ENCODE peak calls at places on chromosomes 12 and 14, in nine cellular contexts. One of them, this sample, is unnamed.

GRCh38 chr12:56224102-56224701 is at the start of gene NABP2:
- DNase-seq in A549: peak; percentile 99
- DNase-seq in epithelial cell of esophagus: peak; percentile 99
- DNase-seq in gastrocnemius medialis: peak; percentile 97
- DNase-seq in foreskin fibroblast: peak; percentile 97
- DNase-seq in sigmoid colon: peak; percentile 99
- DNase-seq in neural progenitor cell: peak; percentile 99
- DNase-seq in nephron progenitor cell: peak; percentile 95
- DNase-seq in AG04449: peak; percentile 75
- DNase-seq in this sample: peak; percentile 98

GRCh38 chr12:20011200-20011599 is 357.1 kb upstream of the PDE3A start:
- DNase-seq in A549: no peak
- DNase-seq in epithelial cell of esophagus: no peak
- DNase-seq in gastrocnemius medialis: no peak
- DNase-seq in foreskin fibroblast: no peak
- DNase-seq in sigmoid colon: no peak
- DNase-seq in neural progenitor cell: no peak
- DNase-seq in nephron progenitor cell: no peak
- DNase-seq in AG04449: no peak
- DNase-seq in this sample: no peak

GRCh38 chr14:74519316-74520074 is 25.9 kb downstream of the ISCA2 start:
- DNase-seq in A549: no peak
- DNase-seq in epithelial cell of esophagus: no peak
- DNase-seq in gastrocnemius medialis: no peak
- DNase-seq in foreskin fibroblast: no peak
- DNase-seq in sigmoid colon: no peak
- DNase-seq in neural progenitor cell: no peak
- DNase-seq in nephron progenitor cell: no peak
- DNase-seq in AG04449: no peak
- DNase-seq in this sample: no peak

GRCh38 chr12:92921877-92922276 is 7.2 kb downstream of the EEA1 start:
- DNase-seq in A549: no peak
- DNase-seq in epithelial cell of esophagus: no peak
- DNase-seq in gastrocnemius medialis: no peak
- DNase-seq in foreskin fibroblast: no peak
- DNase-seq in sigmoid colon: no peak
- DNase-seq in neural progenitor cell: no peak
- DNase-seq in nephron progenitor cell: no peak
- DNase-seq in AG04449: no peak
- DNase-seq in this sample: no peak

GRCh38 chr14:60656755-60657608 is 7.7 kb upstream of the SIX1 start:
- DNase-seq in A549: peak; percentile 43
- DNase-seq in epithelial cell of esophagus: peak; percentile 66
- DNase-seq in gastrocnemius medialis: peak; percentile 67
- DNase-seq in foreskin fibroblast: peak; percentile 79
- DNase-seq in sigmoid colon: no peak
- DNase-seq in neural progenitor cell: peak; percentile 90
- DNase-seq in nephron progenitor cell: peak; percentile 78
- DNase-seq in AG04449: no peak
- DNase-seq in this sample: peak; percentile 81

GRCh38 chr12:98465950-98466349 is 49.4 kb upstream of the TMPO start:
- DNase-seq in A549: no peak
- DNase-seq in epithelial cell of esophagus: peak; percentile 26
- DNase-seq in gastrocnemius medialis: no peak
- DNase-seq in foreskin fibroblast: no peak
- DNase-seq in sigmoid colon: no peak
- DNase-seq in neural progenitor cell: no peak
- DNase-seq in nephron progenitor cell: no peak
- DNase-seq in AG04449: no peak
- DNase-seq in this sample: no peak

GRCh38 chr12:119870462-119870861 is 6.7 kb downstream of the CIT start:
- DNase-seq in A549: no peak
- DNase-seq in epithelial cell of esophagus: no peak
- DNase-seq in gastrocnemius medialis: no peak
- DNase-seq in foreskin fibroblast: peak; percentile 25
- DNase-seq in sigmoid colon: no peak
- DNase-seq in neural progenitor cell: no peak
- DNase-seq in nephron progenitor cell: no peak
- DNase-seq in AG04449: no peak
- DNase-seq in this sample: no peak

GRCh38 chr12:29517265-29517664 is 19.8 kb upstream of the OVCH1 start:
- DNase-seq in A549: no peak
- DNase-seq in epithelial cell of esophagus: peak; percentile 9
- DNase-seq in gastrocnemius medialis: no peak
- DNase-seq in foreskin fibroblast: no peak
- DNase-seq in sigmoid colon: no peak
- DNase-seq in neural progenitor cell: no peak
- DNase-seq in nephron progenitor cell: no peak
- DNase-seq in AG04449: no peak
- DNase-seq in this sample: no peak

GRCh38 chr12:116880817-116881324 is 370 bp downstream of the HRK start:
- DNase-seq in A549: peak; percentile 63
- DNase-seq in epithelial cell of esophagus: peak; percentile 60
- DNase-seq in gastrocnemius medialis: no peak
- DNase-seq in foreskin fibroblast: peak; percentile 34
- DNase-seq in sigmoid colon: no peak
- DNase-seq in neural progenitor cell: peak; percentile 75
- DNase-seq in nephron progenitor cell: peak; percentile 74
- DNase-seq in AG04449: no peak
- DNase-seq in this sample: peak; percentile 70

GRCh38 chr14:64444984-64445845 is 20.1 kb upstream of the AKAP5 start:
- DNase-seq in A549: no peak
- DNase-seq in epithelial cell of esophagus: peak; percentile 68
- DNase-seq in gastrocnemius medialis: no peak
- DNase-seq in foreskin fibroblast: peak; percentile 57
- DNase-seq in sigmoid colon: no peak
- DNase-seq in neural progenitor cell: no peak
- DNase-seq in nephron progenitor cell: peak; percentile 25
- DNase-seq in AG04449: peak; percentile 59
- DNase-seq in this sample: no peak

GRCh38 chr12:76268267-76268666 is 79.9 kb downstream of the BBS10 start:
- DNase-seq in A549: no peak
- DNase-seq in epithelial cell of esophagus: no peak
- DNase-seq in gastrocnemius medialis: no peak
- DNase-seq in foreskin fibroblast: peak; percentile 57
- DNase-seq in sigmoid colon: no peak
- DNase-seq in neural progenitor cell: no peak
- DNase-seq in nephron progenitor cell: no peak
- DNase-seq in AG04449: no peak
- DNase-seq in this sample: no peak

GRCh38 chr12:52007158-52007921 is 594 bp downstream of the TAMALIN start:
- DNase-seq in A549: no peak
- DNase-seq in epithelial cell of esophagus: no peak
- DNase-seq in gastrocnemius medialis: no peak
- DNase-seq in foreskin fibroblast: no peak
- DNase-seq in sigmoid colon: peak; percentile 80
- DNase-seq in neural progenitor cell: peak; percentile 47
- DNase-seq in nephron progenitor cell: no peak
- DNase-seq in AG04449: no peak
- DNase-seq in this sample: no peak

GRCh38 chr12:122062832-122063690 is 15.5 kb upstream of the MLXIP start:
- DNase-seq in A549: peak; percentile 51
- DNase-seq in epithelial cell of esophagus: peak; percentile 92
- DNase-seq in gastrocnemius medialis: no peak
- DNase-seq in foreskin fibroblast: peak; percentile 84
- DNase-seq in sigmoid colon: peak; percentile 95
- DNase-seq in neural progenitor cell: no peak
- DNase-seq in nephron progenitor cell: peak; percentile 45
- DNase-seq in AG04449: peak; percentile 61
- DNase-seq in this sample: no peak

GRCh38 chr12:123075591-123076171 is 75.2 kb downstream of the PITPNM2 start:
- DNase-seq in A549: no peak
- DNase-seq in epithelial cell of esophagus: peak; percentile 29
- DNase-seq in gastrocnemius medialis: no peak
- DNase-seq in foreskin fibroblast: no peak
- DNase-seq in sigmoid colon: no peak
- DNase-seq in neural progenitor cell: peak; percentile 86
- DNase-seq in nephron progenitor cell: peak; percentile 61
- DNase-seq in AG04449: no peak
- DNase-seq in this sample: peak; percentile 46

GRCh38 chr12:95721320-95721719 is 69.2 kb downstream of the NTN4 start:
- DNase-seq in A549: no peak
- DNase-seq in epithelial cell of esophagus: peak; percentile 90
- DNase-seq in gastrocnemius medialis: no peak
- DNase-seq in foreskin fibroblast: no peak
- DNase-seq in sigmoid colon: no peak
- DNase-seq in neural progenitor cell: peak; percentile 19
- DNase-seq in nephron progenitor cell: no peak
- DNase-seq in AG04449: no peak
- DNase-seq in this sample: no peak
- TF ChIP-seq CTCF in A549: no peak
- TF ChIP-seq CTCF in epithelial cell of esophagus: peak; percentile 33
- TF ChIP-seq CTCF in gastrocnemius medialis: no peak
- TF ChIP-seq CTCF in foreskin fibroblast: peak; percentile 22
- TF ChIP-seq CTCF in sigmoid colon: peak; percentile 11
- TF ChIP-seq CTCF in neural progenitor cell: peak; percentile 22
- TF ChIP-seq CTCF in nephron progenitor cell: no peak
- TF ChIP-seq CTCF in AG04449: no peak
- TF ChIP-seq CTCF in this sample: no peak

GRCh38 chr12:125683748-125684381 is 618.6 kb downstream of the AACS start:
- DNase-seq in A549: no peak
- DNase-seq in epithelial cell of esophagus: peak; percentile 1
- DNase-seq in gastrocnemius medialis: no peak
- DNase-seq in foreskin fibroblast: no peak
- DNase-seq in sigmoid colon: no peak
- DNase-seq in neural progenitor cell: peak; percentile 87
- DNase-seq in nephron progenitor cell: peak; percentile 90
- DNase-seq in AG04449: no peak
- DNase-seq in this sample: peak; percentile 83
- TF ChIP-seq CTCF in A549: no peak
- TF ChIP-seq CTCF in epithelial cell of esophagus: no peak
- TF ChIP-seq CTCF in gastrocnemius medialis: no peak
- TF ChIP-seq CTCF in foreskin fibroblast: no peak
- TF ChIP-seq CTCF in sigmoid colon: no peak
- TF ChIP-seq CTCF in neural progenitor cell: peak; percentile 91
- TF ChIP-seq CTCF in nephron progenitor cell: peak; percentile 93
- TF ChIP-seq CTCF in AG04449: no peak
- TF ChIP-seq CTCF in this sample: peak; percentile 86

GRCh38 chr12:97046901-97047300 is 139.8 kb downstream of the NEDD1 start:
- DNase-seq in A549: no peak
- DNase-seq in epithelial cell of esophagus: no peak
- DNase-seq in gastrocnemius medialis: no peak
- DNase-seq in foreskin fibroblast: no peak
- DNase-seq in sigmoid colon: no peak
- DNase-seq in neural progenitor cell: no peak
- DNase-seq in nephron progenitor cell: no peak
- DNase-seq in AG04449: no peak
- DNase-seq in this sample: no peak

GRCh38 chr12:97048421-97049035 is 141.5 kb downstream of the NEDD1 start:
- DNase-seq in A549: no peak
- DNase-seq in epithelial cell of esophagus: no peak
- DNase-seq in gastrocnemius medialis: no peak
- DNase-seq in foreskin fibroblast: no peak
- DNase-seq in sigmoid colon: no peak
- DNase-seq in neural progenitor cell: no peak
- DNase-seq in nephron progenitor cell: no peak
- DNase-seq in AG04449: no peak
- DNase-seq in this sample: no peak

DNA sequence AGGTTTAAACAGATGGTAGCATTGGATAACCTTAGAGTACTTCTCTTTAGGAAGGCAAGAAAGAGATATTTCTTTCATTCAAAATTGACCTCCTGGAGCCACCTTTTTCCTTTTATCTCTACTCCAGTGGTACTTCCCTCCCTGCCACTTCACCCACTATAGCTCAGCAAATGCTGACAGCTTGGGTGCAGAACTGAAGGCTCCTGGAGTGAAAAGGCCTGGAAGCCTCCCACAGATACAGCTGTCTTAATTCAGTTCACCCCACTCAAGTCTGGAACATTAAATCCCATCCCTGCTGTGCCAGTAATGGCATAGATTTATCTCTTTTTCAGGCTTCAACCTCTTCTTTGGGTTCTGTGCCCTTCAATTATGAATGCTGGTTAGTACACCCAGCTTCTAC is 140.3 kb downstream of the NEDD1 start:
- DNase-seq in A549: no peak
- DNase-seq in epithelial cell of esophagus: no peak
- DNase-seq in gastrocnemius medialis: no peak
- DNase-seq in foreskin fibroblast: no peak
- DNase-seq in sigmoid colon: no peak
- DNase-seq in neural progenitor cell: no peak
- DNase-seq in nephron progenitor cell: no peak
- DNase-seq in AG04449: no peak
- DNase-seq in this sample: no peak
- TF ChIP-seq CTCF in A549: no peak
- TF ChIP-seq CTCF in epithelial cell of esophagus: no peak
- TF ChIP-seq CTCF in gastrocnemius medialis: no peak
- TF ChIP-seq CTCF in foreskin fibroblast: no peak
- TF ChIP-seq CTCF in sigmoid colon: no peak
- TF ChIP-seq CTCF in neural progenitor cell: no peak
- TF ChIP-seq CTCF in nephron progenitor cell: no peak
- TF ChIP-seq CTCF in AG04449: no peak
- TF ChIP-seq CTCF in this sample: no peak

GRCh38 chr14:105167303-105168092 is 1.1 kb downstream of the JAG2 start:
- DNase-seq in A549: no peak
- DNase-seq in epithelial cell of esophagus: peak; percentile 88
- DNase-seq in gastrocnemius medialis: no peak
- DNase-seq in foreskin fibroblast: no peak
- DNase-seq in sigmoid colon: no peak
- DNase-seq in neural progenitor cell: peak; percentile 66
- DNase-seq in nephron progenitor cell: peak; percentile 61
- DNase-seq in AG04449: no peak
- DNase-seq in this sample: peak; percentile 63
- TF ChIP-seq CTCF in A549: peak; percentile 51
- TF ChIP-seq CTCF in epithelial cell of esophagus: no peak
- TF ChIP-seq CTCF in gastrocnemius medialis: peak; percentile 17
- TF ChIP-seq CTCF in foreskin fibroblast: no peak
- TF ChIP-seq CTCF in sigmoid colon: no peak
- TF ChIP-seq CTCF in neural progenitor cell: peak; percentile 46
- TF ChIP-seq CTCF in nephron progenitor cell: no peak
- TF ChIP-seq CTCF in AG04449: no peak
- TF ChIP-seq CTCF in this sample: peak; percentile 37